ENCODE peak calls at places on chromosomes 16 and 17, in eight cellular contexts. F is NCI-H446; O is B cell; M is cardiac muscle cell; V is EH; U is NCI-H460; P is activated T-cell treated with anti-CD3 and anti-CD28 coated beads, Interleukin-2, amount 50 U/mL, for 4 hours; D is SW480. Z is an unnamed sample.

GRCh38 chr17:18181358-18181757 is 2.3 kb upstream of the ALKBH5 start:
- DNase-seq in F (no peak), O (no peak), M (no peak), V (no peak), U (no peak), P (no peak), D (no peak), Z (no peak)

GRCh38 chr17:7266784-7267183 is 4.5 kb upstream of the CLDN7 start:
- DNase-seq in F (no peak), O (no peak), M (no peak), V (peak; percentile 39), U (no peak), P (no peak), D (no peak), Z (no peak)

GRCh38 chr17:51479303-51479702 is 219.0 kb downstream of the UTP18 start:
- DNase-seq in F (no peak), O (no peak), M (no peak), V (no peak), U (no peak), P (no peak), D (no peak), Z (no peak)

GRCh38 chr17:35889818-35890773 is 9.9 kb upstream of the CCL5 start:
- DNase-seq in F (peak; percentile 18), O (no peak), M (peak; percentile 55), V (peak; percentile 67), U (no peak), P (no peak), D (no peak), Z (no peak)

GRCh38 chr17:73091770-73092517 is 544 bp downstream of the SLC39A11 start:
- DNase-seq in F (no peak), O (peak; percentile 21), M (peak; percentile 44), V (peak; percentile 50), U (no peak), P (no peak), D (peak; percentile 55), Z (no peak)

GRCh38 chr16:2482181-2483107 is 7.5 kb downstream of the TBC1D24 start:
- DNase-seq in F (peak; percentile 33), O (no peak), M (no peak), V (peak; percentile 86), U (no peak), P (no peak), D (no peak), Z (no peak)

GRCh38 chr17:78343099-78343432 is 16.8 kb downstream of the SOCS3 start:
- DNase-seq in F (no peak), O (no peak), M (no peak), V (peak; percentile 92), U (no peak), P (no peak), D (peak; percentile 68), Z (peak; percentile 61)

GRCh38 chr17:63358111-63358839 is 87.8 kb downstream of the CYB561 start:
- DNase-seq in F (no peak), O (no peak), M (no peak), V (peak; percentile 93), U (no peak), P (no peak), D (no peak), Z (no peak)

GRCh38 chr17:74427048-74427762 is 4.7 kb upstream of the GPRC5C start:
- DNase-seq in F (no peak), O (no peak), M (peak; percentile 59), V (no peak), U (no peak), P (no peak), D (peak; percentile 83), Z (no peak)

GRCh38 chr16:80273635-80274538 is 266.9 kb upstream of the DYNLRB2 start:
- DNase-seq in F (no peak), O (no peak), M (no peak), V (peak; percentile 64), U (no peak), P (no peak), D (peak; percentile 15), Z (no peak)

GRCh38 chr17:75689441-75689873 is 22.3 kb downstream of the SAP30BP start:
- DNase-seq in F (no peak), O (peak; percentile 74), M (no peak), V (peak; percentile 23), U (no peak), P (peak; percentile 13), D (peak; percentile 48), Z (peak; percentile 59)

GRCh38 chr17:32323784-32324590 is 18.0 kb downstream of the C17orf75 start:
- DNase-seq in F (no peak), O (peak; percentile 47), M (no peak), V (peak; percentile 40), U (no peak), P (no peak), D (peak; percentile 16), Z (peak; percentile 57)

GRCh38 chr17:10327640-10328039 is 45.2 kb downstream of the MYH13 start:
- DNase-seq in F (peak; percentile 2), O (peak; percentile 71), M (peak; percentile 90), V (peak; percentile 77), U (peak; percentile 75), P (peak; percentile 53), D (peak; percentile 74), Z (peak; percentile 24)

GRCh38 chr16:30122621-30123160 is 329 bp downstream of the MAPK3 start:
- DNase-seq in F (no peak), O (no peak), M (no peak), V (no peak), U (no peak), P (peak; percentile 9), D (no peak), Z (no peak)

GRCh38 chr17:78669256-78669974 is 92.2 kb upstream of the DNAH17 start:
- DNase-seq in F (no peak), O (no peak), M (no peak), V (no peak), U (no peak), P (no peak), D (no peak), Z (no peak)

GRCh38 chr17:50052241-50052788 is 3.6 kb upstream of the ITGA3 start:
- DNase-seq in F (no peak), O (no peak), M (no peak), V (no peak), U (no peak), P (no peak), D (no peak), Z (no peak)

GRCh38 chr17:7988750-7989178 is 13.7 kb upstream of the GUCY2D start:
- DNase-seq in F (peak; percentile 73), O (peak; percentile 87), M (peak; percentile 91), V (peak; percentile 86), U (peak; percentile 90), P (peak; percentile 33), D (peak; percentile 76), Z (peak; percentile 79)

Z was measured in CD4-positive, alpha-beta memory T cell.